ENCODE peak calls at places on chromosomes 6 and 20, in ten cellular contexts. One of them, this sample, is unnamed.
A peak's percentile ranks its signal among the peaks of the same experiment; 100 is the strongest.

GRCh38 chr6:70547313-70547712 is 19.4 kb upstream of the SDHAF4 start:
- DNase-seq in WTC11: no peak
- DNase-seq in choroid plexus epithelial cell: peak; percentile 55
- DNase-seq in endothelial cell: no peak
- DNase-seq in foreskin fibroblast: peak; percentile 7
- DNase-seq in retinal pigment epithelial cell: no peak
- DNase-seq in left lung: no peak
- DNase-seq in progenitor cell of endocrine pancreas: no peak
- DNase-seq in heart left ventricle: no peak
- DNase-seq in hepatocyte: peak; percentile 17
- DNase-seq in this sample: no peak

GRCh38 chr6:150336299-150336698 is 32.5 kb upstream of the IYD start:
- DNase-seq in WTC11: no peak
- DNase-seq in choroid plexus epithelial cell: peak; percentile 20
- DNase-seq in endothelial cell: no peak
- DNase-seq in foreskin fibroblast: no peak
- DNase-seq in retinal pigment epithelial cell: peak; percentile 83
- DNase-seq in left lung: no peak
- DNase-seq in progenitor cell of endocrine pancreas: no peak
- DNase-seq in heart left ventricle: no peak
- DNase-seq in hepatocyte: peak; percentile 44
- DNase-seq in this sample: no peak

GRCh38 chr6:166911248-166911677 is 45.1 kb downstream of the RNASET2 start:
- DNase-seq in WTC11: no peak
- DNase-seq in choroid plexus epithelial cell: no peak
- DNase-seq in endothelial cell: no peak
- DNase-seq in foreskin fibroblast: no peak
- DNase-seq in retinal pigment epithelial cell: no peak
- DNase-seq in left lung: no peak
- DNase-seq in progenitor cell of endocrine pancreas: no peak
- DNase-seq in heart left ventricle: no peak
- DNase-seq in hepatocyte: no peak
- DNase-seq in this sample: no peak

GRCh38 chr6:11144393-11144829 is 32.9 kb upstream of the ERVFRD-1 start:
- DNase-seq in WTC11: peak; percentile 77
- DNase-seq in choroid plexus epithelial cell: peak; percentile 85
- DNase-seq in endothelial cell: peak; percentile 74
- DNase-seq in foreskin fibroblast: peak; percentile 55
- DNase-seq in retinal pigment epithelial cell: peak; percentile 34
- DNase-seq in left lung: peak; percentile 82
- DNase-seq in progenitor cell of endocrine pancreas: peak; percentile 50
- DNase-seq in heart left ventricle: peak; percentile 73
- DNase-seq in hepatocyte: peak; percentile 85
- DNase-seq in this sample: peak; percentile 77

GRCh38 chr20:17501701-17502100 is 29.5 kb downstream of the BFSP1 start:
- DNase-seq in WTC11: no peak
- DNase-seq in choroid plexus epithelial cell: no peak
- DNase-seq in endothelial cell: no peak
- DNase-seq in foreskin fibroblast: no peak
- DNase-seq in retinal pigment epithelial cell: no peak
- DNase-seq in left lung: no peak
- DNase-seq in progenitor cell of endocrine pancreas: no peak
- DNase-seq in heart left ventricle: no peak
- DNase-seq in hepatocyte: no peak
- DNase-seq in this sample: no peak

GRCh38 chr6:10559492-10560150 is 38.5 kb downstream of the GCNT2 start:
- DNase-seq in WTC11: no peak
- DNase-seq in choroid plexus epithelial cell: no peak
- DNase-seq in endothelial cell: peak; percentile 42
- DNase-seq in foreskin fibroblast: no peak
- DNase-seq in retinal pigment epithelial cell: no peak
- DNase-seq in left lung: no peak
- DNase-seq in progenitor cell of endocrine pancreas: no peak
- DNase-seq in heart left ventricle: no peak
- DNase-seq in hepatocyte: no peak
- DNase-seq in this sample: no peak

GRCh38 chr6:34084591-34085280 is 61.2 kb downstream of the GRM4 start:
- DNase-seq in WTC11: no peak
- DNase-seq in choroid plexus epithelial cell: no peak
- DNase-seq in endothelial cell: no peak
- DNase-seq in foreskin fibroblast: no peak
- DNase-seq in retinal pigment epithelial cell: no peak
- DNase-seq in left lung: no peak
- DNase-seq in progenitor cell of endocrine pancreas: no peak
- DNase-seq in heart left ventricle: no peak
- DNase-seq in hepatocyte: no peak
- DNase-seq in this sample: no peak

GRCh38 chr20:21344216-21344615 is 41.1 kb downstream of the XRN2 start:
- DNase-seq in WTC11: no peak
- DNase-seq in choroid plexus epithelial cell: no peak
- DNase-seq in endothelial cell: no peak
- DNase-seq in foreskin fibroblast: no peak
- DNase-seq in retinal pigment epithelial cell: no peak
- DNase-seq in left lung: no peak
- DNase-seq in progenitor cell of endocrine pancreas: no peak
- DNase-seq in heart left ventricle: no peak
- DNase-seq in hepatocyte: no peak
- DNase-seq in this sample: no peak

GRCh38 chr6:169495601-169496000 is 206.2 kb downstream of the WDR27 start:
- DNase-seq in WTC11: no peak
- DNase-seq in choroid plexus epithelial cell: peak; percentile 23
- DNase-seq in endothelial cell: no peak
- DNase-seq in foreskin fibroblast: peak; percentile 29
- DNase-seq in retinal pigment epithelial cell: no peak
- DNase-seq in left lung: no peak
- DNase-seq in progenitor cell of endocrine pancreas: no peak
- DNase-seq in heart left ventricle: no peak
- DNase-seq in hepatocyte: no peak
- DNase-seq in this sample: no peak

GRCh38 chr6:99305021-99305554 is 44.4 kb downstream of the FAXC start:
- DNase-seq in WTC11: no peak
- DNase-seq in choroid plexus epithelial cell: no peak
- DNase-seq in endothelial cell: no peak
- DNase-seq in foreskin fibroblast: no peak
- DNase-seq in retinal pigment epithelial cell: no peak
- DNase-seq in left lung: no peak
- DNase-seq in progenitor cell of endocrine pancreas: no peak
- DNase-seq in heart left ventricle: no peak
- DNase-seq in hepatocyte: no peak
- DNase-seq in this sample: no peak

GRCh38 chr6:168217880-168218537 is 101.6 kb downstream of the DACT2 start:
- DNase-seq in WTC11: no peak
- DNase-seq in choroid plexus epithelial cell: no peak
- DNase-seq in endothelial cell: no peak
- DNase-seq in foreskin fibroblast: no peak
- DNase-seq in retinal pigment epithelial cell: no peak
- DNase-seq in left lung: peak; percentile 47
- DNase-seq in progenitor cell of endocrine pancreas: no peak
- DNase-seq in heart left ventricle: no peak
- DNase-seq in hepatocyte: no peak
- DNase-seq in this sample: no peak

GRCh38 chr6:161984707-161985106 is 710.8 kb upstream of the AGPAT4 start:
- DNase-seq in WTC11: no peak
- DNase-seq in choroid plexus epithelial cell: no peak
- DNase-seq in endothelial cell: no peak
- DNase-seq in foreskin fibroblast: no peak
- DNase-seq in retinal pigment epithelial cell: no peak
- DNase-seq in left lung: no peak
- DNase-seq in progenitor cell of endocrine pancreas: no peak
- DNase-seq in heart left ventricle: no peak
- DNase-seq in hepatocyte: no peak
- DNase-seq in this sample: no peak

GRCh38 chr20:7437311-7437710 is 502.9 kb downstream of the HAO1 start:
- DNase-seq in WTC11: no peak
- DNase-seq in choroid plexus epithelial cell: no peak
- DNase-seq in endothelial cell: no peak
- DNase-seq in foreskin fibroblast: no peak
- DNase-seq in retinal pigment epithelial cell: no peak
- DNase-seq in left lung: no peak
- DNase-seq in progenitor cell of endocrine pancreas: no peak
- DNase-seq in heart left ventricle: no peak
- DNase-seq in hepatocyte: no peak
- DNase-seq in this sample: no peak

GRCh38 chr6:15086273-15087158 is 159.4 kb upstream of the JARID2 start:
- DNase-seq in WTC11: no peak
- DNase-seq in choroid plexus epithelial cell: no peak
- DNase-seq in endothelial cell: no peak
- DNase-seq in foreskin fibroblast: no peak
- DNase-seq in retinal pigment epithelial cell: no peak
- DNase-seq in left lung: no peak
- DNase-seq in progenitor cell of endocrine pancreas: no peak
- DNase-seq in heart left ventricle: no peak
- DNase-seq in hepatocyte: peak; percentile 32
- DNase-seq in this sample: no peak

GRCh38 chr6:147244832-147245231 is 40.6 kb downstream of the STXBP5 start:
- DNase-seq in WTC11: no peak
- DNase-seq in choroid plexus epithelial cell: peak; percentile 39
- DNase-seq in endothelial cell: no peak
- DNase-seq in foreskin fibroblast: no peak
- DNase-seq in retinal pigment epithelial cell: no peak
- DNase-seq in left lung: no peak
- DNase-seq in progenitor cell of endocrine pancreas: no peak
- DNase-seq in heart left ventricle: no peak
- DNase-seq in hepatocyte: no peak
- DNase-seq in this sample: no peak

GRCh38 chr6:31588871-31589650 is 3.0 kb downstream of the LST1 start:
- DNase-seq in WTC11: no peak
- DNase-seq in choroid plexus epithelial cell: no peak
- DNase-seq in endothelial cell: no peak
- DNase-seq in foreskin fibroblast: no peak
- DNase-seq in retinal pigment epithelial cell: no peak
- DNase-seq in left lung: no peak
- DNase-seq in progenitor cell of endocrine pancreas: no peak
- DNase-seq in heart left ventricle: no peak
- DNase-seq in hepatocyte: no peak
- DNase-seq in this sample: no peak
- TF ChIP-seq CTCF in WTC11: no peak
- TF ChIP-seq CTCF in choroid plexus epithelial cell: no peak
- TF ChIP-seq CTCF in endothelial cell: no peak
- TF ChIP-seq CTCF in foreskin fibroblast: no peak
- TF ChIP-seq CTCF in retinal pigment epithelial cell: no peak
- TF ChIP-seq CTCF in left lung: no peak
- TF ChIP-seq CTCF in progenitor cell of endocrine pancreas: no peak
- TF ChIP-seq CTCF in heart left ventricle: no peak
- TF ChIP-seq CTCF in hepatocyte: no peak
- TF ChIP-seq CTCF in this sample: no peak

DNA sequence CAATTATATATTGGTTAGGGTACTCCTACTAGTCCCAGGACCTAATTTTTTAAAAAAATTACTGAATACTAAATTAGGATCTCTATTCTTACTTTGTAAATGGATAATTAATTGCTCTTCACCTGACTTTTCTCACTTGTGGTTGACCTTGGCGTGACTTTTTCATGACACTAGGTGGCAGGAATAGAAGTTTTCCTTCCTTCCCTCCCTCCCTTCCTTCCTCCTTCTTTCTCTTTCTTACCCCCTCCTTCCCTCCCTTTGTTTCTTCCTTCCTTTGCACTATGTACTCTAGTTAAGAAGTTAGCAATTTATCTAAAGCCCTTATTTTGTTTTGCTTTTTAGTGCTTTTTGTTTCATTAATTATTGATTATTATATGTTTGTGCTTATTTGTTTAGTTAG is 20.4 kb upstream of the HBS1L start:
- DNase-seq in WTC11: no peak
- DNase-seq in choroid plexus epithelial cell: no peak
- DNase-seq in endothelial cell: no peak
- DNase-seq in foreskin fibroblast: no peak
- DNase-seq in retinal pigment epithelial cell: no peak
- DNase-seq in left lung: no peak
- DNase-seq in progenitor cell of endocrine pancreas: no peak
- DNase-seq in heart left ventricle: no peak
- DNase-seq in hepatocyte: no peak
- DNase-seq in this sample: no peak
- TF ChIP-seq CTCF in WTC11: no peak
- TF ChIP-seq CTCF in choroid plexus epithelial cell: no peak
- TF ChIP-seq CTCF in endothelial cell: no peak
- TF ChIP-seq CTCF in foreskin fibroblast: no peak
- TF ChIP-seq CTCF in retinal pigment epithelial cell: no peak
- TF ChIP-seq CTCF in left lung: no peak
- TF ChIP-seq CTCF in progenitor cell of endocrine pancreas: peak; percentile 15
- TF ChIP-seq CTCF in heart left ventricle: no peak
- TF ChIP-seq CTCF in hepatocyte: no peak
- TF ChIP-seq CTCF in this sample: no peak

GRCh38 chr6:56766806-56767178 is 124.1 kb upstream of the DST start:
- DNase-seq in WTC11: no peak
- DNase-seq in choroid plexus epithelial cell: peak; percentile 90
- DNase-seq in endothelial cell: no peak
- DNase-seq in foreskin fibroblast: peak; percentile 67
- DNase-seq in retinal pigment epithelial cell: peak; percentile 36
- DNase-seq in left lung: no peak
- DNase-seq in progenitor cell of endocrine pancreas: no peak
- DNase-seq in heart left ventricle: no peak
- DNase-seq in hepatocyte: no peak
- DNase-seq in this sample: no peak

GRCh38 chr6:56766139-56766805 is 123.6 kb upstream of the DST start:
- DNase-seq in WTC11: no peak
- DNase-seq in choroid plexus epithelial cell: no peak
- DNase-seq in endothelial cell: no peak
- DNase-seq in foreskin fibroblast: no peak
- DNase-seq in retinal pigment epithelial cell: no peak
- DNase-seq in left lung: no peak
- DNase-seq in progenitor cell of endocrine pancreas: no peak
- DNase-seq in heart left ventricle: no peak
- DNase-seq in hepatocyte: no peak
- DNase-seq in this sample: no peak

GRCh38 chr6:56770011-56770520 is 127.4 kb upstream of the DST start:
- DNase-seq in WTC11: no peak
- DNase-seq in choroid plexus epithelial cell: no peak
- DNase-seq in endothelial cell: no peak
- DNase-seq in foreskin fibroblast: no peak
- DNase-seq in retinal pigment epithelial cell: no peak
- DNase-seq in left lung: no peak
- DNase-seq in progenitor cell of endocrine pancreas: no peak
- DNase-seq in heart left ventricle: no peak
- DNase-seq in hepatocyte: no peak
- DNase-seq in this sample: no peak

GRCh38 chr6:56767435-56767834 is 124.7 kb upstream of the DST start:
- DNase-seq in WTC11: no peak
- DNase-seq in choroid plexus epithelial cell: no peak
- DNase-seq in endothelial cell: no peak
- DNase-seq in foreskin fibroblast: no peak
- DNase-seq in retinal pigment epithelial cell: no peak
- DNase-seq in left lung: no peak
- DNase-seq in progenitor cell of endocrine pancreas: no peak
- DNase-seq in heart left ventricle: no peak
- DNase-seq in hepatocyte: no peak
- DNase-seq in this sample: no peak

GRCh38 chr6:56767892-56768531 is 125.3 kb upstream of the DST start:
- DNase-seq in WTC11: no peak
- DNase-seq in choroid plexus epithelial cell: peak; percentile 52
- DNase-seq in endothelial cell: no peak
- DNase-seq in foreskin fibroblast: no peak
- DNase-seq in retinal pigment epithelial cell: no peak
- DNase-seq in left lung: no peak
- DNase-seq in progenitor cell of endocrine pancreas: no peak
- DNase-seq in heart left ventricle: no peak
- DNase-seq in hepatocyte: no peak
- DNase-seq in this sample: no peak
- TF ChIP-seq CTCF in WTC11: no peak
- TF ChIP-seq CTCF in choroid plexus epithelial cell: peak; percentile 42
- TF ChIP-seq CTCF in endothelial cell: no peak
- TF ChIP-seq CTCF in foreskin fibroblast: no peak
- TF ChIP-seq CTCF in retinal pigment epithelial cell: peak; percentile 14
- TF ChIP-seq CTCF in left lung: no peak
- TF ChIP-seq CTCF in progenitor cell of endocrine pancreas: no peak
- TF ChIP-seq CTCF in heart left ventricle: no peak
- TF ChIP-seq CTCF in hepatocyte: no peak
- TF ChIP-seq CTCF in this sample: no peak

GRCh38 chr6:112330071-112330876 is 16.9 kb upstream of the RFPL4B start:
- DNase-seq in WTC11: no peak
- DNase-seq in choroid plexus epithelial cell: no peak
- DNase-seq in endothelial cell: no peak
- DNase-seq in foreskin fibroblast: peak; percentile 70
- DNase-seq in retinal pigment epithelial cell: peak; percentile 34
- DNase-seq in left lung: no peak
- DNase-seq in progenitor cell of endocrine pancreas: no peak
- DNase-seq in heart left ventricle: no peak
- DNase-seq in hepatocyte: no peak
- DNase-seq in this sample: no peak
- TF ChIP-seq CTCF in WTC11: no peak
- TF ChIP-seq CTCF in choroid plexus epithelial cell: peak; percentile 34
- TF ChIP-seq CTCF in endothelial cell: no peak
- TF ChIP-seq CTCF in foreskin fibroblast: peak; percentile 28
- TF ChIP-seq CTCF in retinal pigment epithelial cell: no peak
- TF ChIP-seq CTCF in left lung: no peak
- TF ChIP-seq CTCF in progenitor cell of endocrine pancreas: no peak
- TF ChIP-seq CTCF in heart left ventricle: no peak
- TF ChIP-seq CTCF in hepatocyte: no peak
- TF ChIP-seq CTCF in this sample: no peak

This sample was measured in neural crest cell.